ENCODE peak calls at places on chromosomes 2 and 18, in nine cellular contexts. Z is GM04504; K is GM23248; N is neural crest cell; Y is stimulated activated naive CD8-positive, alpha-beta T cell treated with anti-CD3 and anti-CD28 coated beads, Interleukin-15, Interleukin-2, amounts not matched to agents 100 U/mL and 50 U/mL, for 24 hours; R is body of pancreas; C is activated T-helper 1 cell treated with anti-CD3 and anti-CD28 coated beads, Interleukin-2, amount 50 U/mL, for 16 hours; D is MV-4-11; W is RWPE2. E is an unnamed sample.

GRCh38 chr2:30026091-30027055 is 105.0 kb upstream of the ALK start:
- DNase-seq in W (peak; percentile 89), Z (peak; percentile 35), R (peak; percentile 45), Y (peak; percentile 14), K (peak; percentile 97), N (peak; percentile 63), C (no peak), D (no peak), E (no peak)

GRCh38 chr2:9385841-9386240 is 37.5 kb downstream of the ITGB1BP1 start:
- DNase-seq in Z (no peak), K (no peak), C (no peak), R (no peak), D (no peak), Y (no peak), N (no peak), W (no peak), E (no peak)

GRCh38 chr2:233430091-233430490 is 75.8 kb downstream of the DGKD start:
- DNase-seq in Z (no peak), K (peak; percentile 30), W (no peak), Y (no peak), C (no peak), N (no peak), D (no peak), R (no peak), E (no peak)

GRCh38 chr18:44536041-44536440 is 144.6 kb upstream of the SETBP1 start:
- DNase-seq in C (no peak), R (no peak), K (peak; percentile 89), W (no peak), D (no peak), N (no peak), Z (peak; percentile 57), Y (no peak), E (no peak)

GRCh38 chr2:223306371-223306770 is 254.4 kb downstream of the KCNE4 start:
- DNase-seq in Y (no peak), R (no peak), D (no peak), C (no peak), K (peak; percentile 23), Z (no peak), N (no peak), W (no peak), E (no peak)

GRCh38 chr2:240584486-240585031 is 2.0 kb upstream of the CAPN10 start:
- DNase-seq in Y (no peak), C (no peak), D (peak; percentile 99), R (no peak), N (no peak), Z (no peak), W (no peak), K (peak; percentile 19), E (no peak)

GRCh38 chr2:231708773-231709635 is 679 bp downstream of the PTMA start:
- DNase-seq in D (no peak), Z (no peak), W (no peak), R (peak; percentile 58), K (peak; percentile 83), C (no peak), N (no peak), Y (peak; percentile 53), E (no peak)

GRCh38 chr2:237868631-237869356 is 9.4 kb downstream of the RAMP1 start:
- DNase-seq in Z (no peak), N (no peak), R (no peak), C (no peak), D (peak; percentile 18), W (no peak), K (no peak), Y (no peak), E (no peak)

GRCh38 chr2:168814939-168815907 is 12.8 kb downstream of the NOSTRIN start:
- DNase-seq in W (no peak), R (no peak), Z (no peak), D (no peak), N (no peak), C (no peak), K (no peak), Y (no peak), E (no peak)

GRCh38 chr2:61662990-61663389 is 124.8 kb upstream of the XPO1 start:
- DNase-seq in D (no peak), N (no peak), Y (no peak), K (no peak), C (no peak), W (no peak), Z (no peak), R (no peak), E (no peak)

GRCh38 chr2:164535280-164536025 is 85.8 kb downstream of the GRB14 start:
- DNase-seq in Y (no peak), Z (no peak), N (no peak), D (no peak), W (no peak), C (no peak), K (no peak), R (no peak), E (no peak)

GRCh38 chr18:2656237-2657042 is 914 bp downstream of the SMCHD1 start:
- DNase-seq in Y (peak; percentile 61), C (peak; percentile 31), W (no peak), N (no peak), K (peak; percentile 76), R (peak; percentile 56), D (peak; percentile 30), Z (peak; percentile 17), E (no peak)

GRCh38 chr18:70459731-70460130 is 170.9 kb downstream of the SOCS6 start:
- DNase-seq in C (no peak), N (no peak), D (no peak), Z (no peak), R (no peak), Y (no peak), K (no peak), W (no peak), E (no peak)

GRCh38 chr2:205868773-205869333 is 186.6 kb downstream of the NRP2 start:
- DNase-seq in C (no peak), R (no peak), Y (peak; percentile 31), N (no peak), D (peak; percentile 93), W (no peak), K (no peak), Z (no peak), E (no peak)

GRCh38 chr2:178386951-178387602 is 63.9 kb downstream of the PRKRA start:
- DNase-seq in Y (no peak), D (no peak), Z (no peak), C (no peak), N (no peak), R (no peak), W (no peak), K (peak; percentile 17), E (no peak)

GRCh38 chr18:21444465-21445023 is 156.0 kb downstream of the ESCO1 start:
- DNase-seq in K (peak; percentile 68), Y (no peak), W (no peak), Z (peak; percentile 38), R (peak; percentile 22), N (peak; percentile 19), C (no peak), D (peak; percentile 32), E (peak; percentile 40)

GRCh38 chr2:37231251-37232130 is at the start of the genes CEBPZ and NDUFAF7:
- DNase-seq in W (peak; percentile 84), D (peak; percentile 89), C (peak; percentile 73), N (peak; percentile 74), Y (peak; percentile 91), K (peak; percentile 98), R (peak; percentile 91), Z (peak; percentile 81), E (peak; percentile 78)

GRCh38 chr2:148963461-148963860 is 75.0 kb upstream of the LYPD6B start:
- DNase-seq in D (no peak), W (no peak), Z (no peak), R (no peak), C (no peak), N (no peak), Y (no peak), K (no peak), E (no peak)

GRCh38 chr2:127421116-127421800 is 3.0 kb downstream of the PROC start:
- DNase-seq in K (no peak), R (no peak), Z (no peak), Y (no peak), D (no peak), N (no peak), W (no peak), C (no peak), E (no peak)

GRCh38 chr2:147331790-147332419 is 512.9 kb upstream of the ACVR2A start:
- DNase-seq in R (peak; percentile 31), Y (peak; percentile 40), N (no peak), W (no peak), C (no peak), D (no peak), K (peak; percentile 61), Z (no peak), E (peak; percentile 13)

GRCh38 chr2:42588158-42588557 is 19.7 kb downstream of the MTA3 start:
- DNase-seq in D (no peak), R (no peak), Y (no peak), W (no peak), Z (no peak), N (no peak), C (no peak), K (no peak), E (no peak)

GRCh38 chr18:13558132-13558531 is 168.2 kb downstream of the FAM210A start:
- DNase-seq in D (peak; percentile 70), W (no peak), R (no peak), N (peak; percentile 31), Z (peak; percentile 5), C (no peak), K (peak; percentile 49), Y (peak; percentile 58), E (peak; percentile 11)

GRCh38 chr2:3446381-3446780 is 66.9 kb downstream of the TRAPPC12 start:
- DNase-seq in D (no peak), W (no peak), C (no peak), N (no peak), R (no peak), Y (no peak), Z (no peak), K (no peak), E (no peak)

GRCh38 chr2:232537079-232537478 is 2.4 kb upstream of the CHRNG start:
- DNase-seq in R (no peak), K (no peak), Z (no peak), C (no peak), W (no peak), D (no peak), N (no peak), Y (no peak), E (no peak)

GRCh38 chr2:191246820-191247380 is 1.7 kb downstream of the MYO1B start:
- DNase-seq in D (no peak), W (no peak), Y (no peak), Z (no peak), R (no peak), C (no peak), K (peak; percentile 50), N (no peak), E (no peak)

GRCh38 chr2:234881413-234882241 is 70.2 kb upstream of the SH3BP4 start:
- DNase-seq in D (peak; percentile 32), Y (peak; percentile 71), R (peak; percentile 96), W (peak; percentile 85), N (peak; percentile 64), C (no peak), K (peak; percentile 77), Z (peak; percentile 23), E (peak; percentile 61)

GRCh38 chr2:167294031-167294774 is 405.9 kb downstream of the XIRP2 start:
- DNase-seq in Z (no peak), N (peak; percentile 19), C (no peak), W (no peak), K (peak; percentile 33), D (no peak), Y (peak; percentile 12), R (peak; percentile 19), E (no peak)

GRCh38 chr2:127095367-127095641 is 11.7 kb downstream of the BIN1 start:
- DNase-seq in W (no peak), N (no peak), Y (no peak), K (no peak), Z (no peak), R (no peak), C (no peak), D (no peak), E (no peak)

E was measured in LNCaP clone FGC.